ENCODE peak calls at places on chromosomes 12 and 14, in eight cellular contexts. C is upper lobe of right lung, A is stomach, J is pancreas, L is lung, D is RWPE1, E is esophagus squamous epithelium, U is K562. X is an unnamed sample.

GRCh38 chr14:105473033-105473676 is 1.5 kb upstream of the CRIP2 start:
- DNase-seq in C (no peak), A (no peak), J (no peak), L (no peak), D (no peak), E (no peak), U (no peak), X (no peak)

GRCh38 chr14:72708708-72709475 is 185.0 kb downstream of the DPF3 start:
- DNase-seq in C (no peak), A (no peak), J (no peak), L (no peak), D (peak; percentile 11), E (no peak), U (peak; percentile 11), X (no peak)

GRCh38 chr14:68309121-68309520 is 483.7 kb downstream of the ZFP36L1 start:
- DNase-seq in C (no peak), A (no peak), J (no peak), L (no peak), D (no peak), E (no peak), U (no peak), X (no peak)

GRCh38 chr14:89651805-89652204 is 234.8 kb upstream of the FOXN3 start:
- DNase-seq in C (no peak), A (no peak), J (no peak), L (no peak), D (no peak), E (no peak), U (no peak), X (no peak)

GRCh38 chr12:2613674-2614073 is 181.1 kb upstream of the FKBP4 start:
- DNase-seq in C (no peak), A (no peak), J (no peak), L (no peak), D (peak; percentile 66), E (no peak), U (no peak), X (no peak)

GRCh38 chr14:25049559-25050493 is at the start of gene STXBP6:
- DNase-seq in C (peak; percentile 83), A (peak; percentile 77), J (peak; percentile 93), L (peak; percentile 45), D (peak; percentile 20), E (no peak), U (peak; percentile 17), X (no peak)

GRCh38 chr14:54472291-54472690 is 16.5 kb downstream of the GMFB start:
- DNase-seq in C (no peak), A (no peak), J (no peak), L (no peak), D (no peak), E (no peak), U (no peak), X (no peak)

GRCh38 chr14:69152181-69152943 is 557 bp downstream of the DCAF5 start:
- DNase-seq in C (no peak), A (no peak), J (no peak), L (peak; percentile 50), D (peak; percentile 42), E (no peak), U (peak; percentile 63), X (peak; percentile 43)

GRCh38 chr12:32377344-32378000 is 21.9 kb upstream of the FGD4 start:
- DNase-seq in C (no peak), A (no peak), J (no peak), L (no peak), D (no peak), E (no peak), U (no peak), X (no peak)

GRCh38 chr12:6782119-6782518 is 7.2 kb upstream of the CD4 start:
- DNase-seq in C (no peak), A (no peak), J (no peak), L (no peak), D (no peak), E (no peak), U (no peak), X (no peak)

GRCh38 chr12:124764451-124764850 is 99.2 kb downstream of the SCARB1 start:
- DNase-seq in C (no peak), A (no peak), J (peak; percentile 50), L (no peak), D (no peak), E (no peak), U (peak; percentile 68), X (no peak)

GRCh38 chr14:31854508-31855075 is 222.5 kb upstream of the ARHGAP5 start:
- DNase-seq in C (no peak), A (no peak), J (no peak), L (no peak), D (no peak), E (no peak), U (no peak), X (no peak)

GRCh38 chr12:54036620-54037359 is 3.9 kb downstream of the HOXC5 start:
- DNase-seq in C (no peak), A (no peak), J (peak; percentile 48), L (no peak), D (no peak), E (no peak), U (no peak), X (no peak)

GRCh38 chr14:105180598-105181528 is at the start of gene NUDT14:
- DNase-seq in C (peak; percentile 94), A (peak; percentile 93), J (peak; percentile 98), L (peak; percentile 86), D (peak; percentile 91), E (peak; percentile 15), U (peak; percentile 73), X (peak; percentile 97)

DNA sequence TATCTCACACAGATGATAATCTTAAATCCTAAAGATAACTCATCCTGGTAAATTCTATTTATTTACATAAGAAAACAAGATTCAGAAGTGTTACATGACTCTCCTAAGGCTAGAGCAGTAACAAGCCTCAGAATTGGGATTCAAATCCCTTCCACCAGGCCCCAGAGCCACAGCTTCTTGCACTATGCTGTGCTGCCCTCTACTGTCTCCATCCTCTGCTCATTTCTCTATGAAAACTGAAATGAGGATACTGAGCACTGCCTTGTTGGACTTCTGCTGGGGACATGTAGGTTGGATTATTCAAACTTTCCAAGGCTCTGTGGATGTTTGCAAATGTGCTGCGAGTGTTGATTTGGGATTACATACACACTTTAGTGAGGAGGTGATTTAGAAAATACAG is 23.5 kb upstream of the C12orf50 start:
- DNase-seq in C (no peak), A (no peak), J (no peak), L (no peak), D (no peak), E (no peak), U (peak; percentile 56), X (no peak)
- TF ChIP-seq CTCF in C (peak; percentile 30), A (peak; percentile 9), J (no peak), L (no peak), D (peak; percentile 47), E (peak; percentile 22), U (peak; percentile 55), X (no peak)

DNA sequence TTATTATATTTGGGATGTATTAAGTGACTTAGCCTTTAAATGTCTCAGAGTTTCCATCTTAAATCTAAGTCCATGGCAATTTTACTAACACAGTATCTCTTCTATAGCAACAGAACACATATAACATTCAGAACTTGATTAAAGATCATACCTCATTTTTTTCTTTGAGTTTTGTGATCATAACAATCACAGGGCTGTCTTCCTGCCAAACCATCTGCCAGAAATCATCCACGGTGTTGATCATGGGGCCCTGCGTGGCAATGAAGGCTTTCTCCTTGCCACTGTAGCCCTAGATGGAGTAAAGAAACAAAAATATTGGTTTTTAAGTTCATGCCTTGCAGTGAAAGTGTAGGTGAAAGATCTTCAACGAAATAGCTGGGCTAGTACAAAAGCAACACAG is 46.7 kb upstream of the PTPRB start:
- DNase-seq in C (no peak), A (no peak), J (no peak), L (no peak), D (no peak), E (no peak), U (no peak), X (no peak)
- H3K27ac ChIP-seq in C (no peak overlapping the region), A (no peak overlapping the region), J (no peak overlapping the region), L (no peak overlapping the region), D (no peak overlapping the region), E (no peak overlapping the region), U (no peak overlapping the region), X (no peak overlapping the region)

GRCh38 chr12:62689042-62689839 is 222.6 kb downstream of the MON2 start:
- DNase-seq in C (no peak), A (no peak), J (no peak), L (no peak), D (no peak), E (no peak), U (no peak), X (no peak)
- TF ChIP-seq CTCF in C (no peak), A (no peak), J (no peak), L (no peak), D (no peak), E (no peak), U (no peak), X (no peak)

GRCh38 chr12:112997506-112997905 is 19.2 kb downstream of the OAS2 start:
- DNase-seq in C (no peak), A (no peak), J (no peak), L (no peak), D (no peak), E (no peak), U (no peak), X (no peak)
- H3K27ac ChIP-seq in C (no peak overlapping the region), A (no peak overlapping the region), J (no peak overlapping the region), L (no peak overlapping the region), D (no peak overlapping the region), E (no peak overlapping the region), U (no peak overlapping the region), X (no peak overlapping the region)

GRCh38 chr14:32908487-32909084 is 30.1 kb upstream of the NPAS3 start:
- DNase-seq in C (no peak), A (no peak), J (no peak), L (no peak), D (no peak), E (no peak), U (no peak), X (no peak)

DNA sequence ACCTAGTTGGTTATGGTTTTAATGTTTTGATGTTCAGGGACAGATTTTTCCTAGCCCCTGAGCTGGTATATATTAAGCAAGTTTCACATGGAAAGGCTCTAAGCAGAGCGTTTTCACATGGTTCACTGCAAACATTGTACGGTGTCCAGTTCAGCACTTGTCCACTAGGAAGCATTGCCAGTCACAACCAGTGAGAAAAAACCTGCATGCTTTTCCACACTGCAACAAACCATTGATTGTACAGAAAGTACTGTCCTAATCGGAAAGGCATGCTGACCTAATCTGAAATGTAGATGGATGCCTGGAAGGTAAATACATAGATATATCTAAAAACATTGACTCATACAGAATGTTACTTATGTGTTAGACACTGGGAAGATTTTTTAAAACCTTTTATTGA is 25.0 kb upstream of the NPAS3 start:
- DNase-seq in C (no peak), A (no peak), J (no peak), L (no peak), D (no peak), E (no peak), U (no peak), X (no peak)
- TF ChIP-seq CTCF in C (no peak), A (no peak), J (no peak), L (no peak), D (no peak), E (no peak), U (no peak), X (no peak)